ENCODE peak calls at places on chromosomes 6 and 20, in nine cellular contexts. W is body of pancreas; L is K562; A is PC-3; G is mesendoderm; R is right cardiac atrium; F is CD4-positive, alpha-beta memory T cell; K is BE2C; T is H9. D is an unnamed sample.

GRCh38 chr6:167846997-167847606 is 20.4 kb downstream of the AFDN start:
- DNase-seq in R (no peak), L (peak; percentile 76), A (no peak), W (no peak), K (no peak), F (no peak), T (no peak), G (no peak), D (no peak)

GRCh38 chr6:158934157-158934556 is 65.8 kb downstream of the RSPH3 start:
- DNase-seq in R (no peak), A (no peak), K (no peak), F (no peak), L (no peak), W (no peak), T (no peak), G (no peak), D (no peak)

GRCh38 chr6:54640911-54641310 is 205.7 kb upstream of the FAM83B start:
- DNase-seq in F (no peak), W (no peak), L (no peak), T (no peak), R (no peak), A (no peak), G (no peak), K (no peak), D (no peak)

GRCh38 chr6:168773788-168774187 is 332.8 kb downstream of the SMOC2 start:
- DNase-seq in T (no peak), G (no peak), W (no peak), R (no peak), L (no peak), K (no peak), F (no peak), A (no peak), D (no peak)

GRCh38 chr6:123788319-123788718 is 15.3 kb upstream of the NKAIN2 start:
- DNase-seq in L (no peak), F (no peak), W (no peak), R (no peak), T (no peak), G (no peak), A (no peak), K (no peak), D (no peak)

GRCh38 chr6:132734694-132735236 is 20.9 kb upstream of the VNN1 start:
- DNase-seq in T (no peak), R (no peak), K (no peak), A (peak; percentile 40), G (peak; percentile 21), W (no peak), F (no peak), L (peak; percentile 13), D (peak; percentile 73)

GRCh38 chr20:57656821-57657536 is 36.8 kb upstream of the ZBP1 start:
- DNase-seq in R (peak; percentile 36), G (no peak), A (no peak), L (no peak), F (no peak), W (no peak), T (peak; percentile 20), K (no peak), D (no peak)

GRCh38 chr20:62819494-62820174 is 2.8 kb downstream of the COL9A3 start:
- DNase-seq in G (no peak), R (no peak), T (no peak), L (no peak), K (no peak), F (no peak), W (no peak), A (peak; percentile 62), D (peak; percentile 90)

GRCh38 chr6:13813011-13813410 is 1.3 kb downstream of the MCUR1 start:
- DNase-seq in A (peak; percentile 20), R (no peak), F (no peak), W (no peak), G (no peak), T (no peak), L (peak; percentile 18), K (no peak), D (peak; percentile 60)

GRCh38 chr20:41249781-41250281 is 67.7 kb downstream of the ZHX3 start:
- DNase-seq in T (peak; percentile 86), A (peak; percentile 25), W (no peak), K (peak; percentile 21), F (no peak), R (peak; percentile 67), G (peak; percentile 90), L (peak; percentile 58), D (no peak)

GRCh38 chr6:47195251-47195650 is 114.5 kb downstream of the TNFRSF21 start:
- DNase-seq in R (peak; percentile 50), A (no peak), W (no peak), G (no peak), F (no peak), T (no peak), L (no peak), K (peak; percentile 79), D (no peak)

GRCh38 chr6:101393291-101394251 is at the start of gene GRIK2:
- DNase-seq in A (peak; percentile 45), F (no peak), W (peak; percentile 73), T (peak; percentile 75), G (peak; percentile 80), L (peak; percentile 28), R (peak; percentile 77), K (peak; percentile 82), D (peak; percentile 49)

GRCh38 chr6:100461920-100462295 is 2.8 kb downstream of the SIM1 start:
- DNase-seq in W (no peak), K (no peak), R (no peak), T (no peak), A (no peak), G (no peak), L (no peak), F (no peak), D (no peak)

GRCh38 chr6:37314117-37314802 is 39.5 kb upstream of the RNF8 start:
- DNase-seq in A (no peak), T (no peak), R (no peak), K (no peak), F (no peak), W (no peak), L (no peak), G (no peak), D (no peak)

GRCh38 chr20:8435251-8436035 is 303.4 kb downstream of the PLCB1 start:
- DNase-seq in A (no peak), G (no peak), R (no peak), F (no peak), K (no peak), W (no peak), T (no peak), L (no peak), D (no peak)

GRCh38 chr20:63957004-63957689 is 931 bp upstream of the UCKL1 start:
- DNase-seq in F (peak; percentile 55), K (peak; percentile 87), R (peak; percentile 92), G (peak; percentile 90), T (peak; percentile 95), A (peak; percentile 79), W (peak; percentile 69), L (peak; percentile 87), D (peak; percentile 95)

GRCh38 chr6:2999005-2999620 is 581 bp upstream of the NQO2 start:
- DNase-seq in T (no peak), W (no peak), F (no peak), L (no peak), A (peak; percentile 79), G (no peak), K (no peak), R (no peak), D (peak; percentile 50)

GRCh38 chr6:127518212-127518709 is 874 bp downstream of the MTCL3 start:
- DNase-seq in A (no peak), R (no peak), L (no peak), W (no peak), K (peak; percentile 51), F (no peak), T (no peak), G (peak; percentile 63), D (no peak)

GRCh38 chr6:118372413-118372812 is 175.7 kb upstream of the PLN start:
- DNase-seq in K (peak; percentile 49), A (no peak), L (no peak), W (no peak), F (no peak), R (peak; percentile 67), T (no peak), G (peak; percentile 50), D (no peak)

GRCh38 chr20:45940469-45940868 is 6.0 kb downstream of the PCIF1 start:
- DNase-seq in L (no peak), T (no peak), A (no peak), K (no peak), R (no peak), G (no peak), W (no peak), F (no peak), D (no peak)
- H3K4me1 ChIP-seq in L (peaks cover 25% of the 10 kb centered on the region), T (peaks cover 11% of the 10 kb centered on the region), A (peaks cover 7% of the 10 kb centered on the region), K (no peaks in the 10 kb centered on the region), R (no peaks in the 10 kb centered on the region), G (peaks cover 2% of the 10 kb centered on the region), W (peaks cover 19% of the 10 kb centered on the region), F (peaks cover 28% of the 10 kb centered on the region), D (peaks cover 26% of the 10 kb centered on the region)

GRCh38 chr6:106685833-106686232 is 56.5 kb downstream of the QRSL1 start:
- DNase-seq in W (no peak), G (no peak), T (no peak), A (peak; percentile 62), K (no peak), F (no peak), R (no peak), L (no peak), D (no peak)
- H3K4me1 ChIP-seq in W (peaks cover 18% of the 10 kb centered on the region), G (no peaks in the 10 kb centered on the region), T (peaks cover 3% of the 10 kb centered on the region), A (peaks cover 19% of the 10 kb centered on the region), K (no peaks in the 10 kb centered on the region), F (no peaks in the 10 kb centered on the region), R (no peaks in the 10 kb centered on the region), L (no peaks in the 10 kb centered on the region), D (no peaks in the 10 kb centered on the region)

GRCh38 chr20:50108571-50109235 is 4.2 kb downstream of the UBE2V1 start:
- DNase-seq in R (no peak), G (peak; percentile 67), A (peak; percentile 48), K (no peak), L (no peak), W (no peak), F (no peak), T (no peak), D (no peak)
- H3K4me1 ChIP-seq in R (peaks cover 35% of the 10 kb centered on the region), G (peaks cover 6% of the 10 kb centered on the region), A (peaks cover 48% of the 10 kb centered on the region), K (peaks cover 6% of the 10 kb centered on the region), L (peaks cover 53% of the 10 kb centered on the region), W (peaks cover 55% of the 10 kb centered on the region), F (peaks cover 80% of the 10 kb centered on the region), T (peaks cover 3% of the 10 kb centered on the region), D (peaks cover 32% of the 10 kb centered on the region)

DNA sequence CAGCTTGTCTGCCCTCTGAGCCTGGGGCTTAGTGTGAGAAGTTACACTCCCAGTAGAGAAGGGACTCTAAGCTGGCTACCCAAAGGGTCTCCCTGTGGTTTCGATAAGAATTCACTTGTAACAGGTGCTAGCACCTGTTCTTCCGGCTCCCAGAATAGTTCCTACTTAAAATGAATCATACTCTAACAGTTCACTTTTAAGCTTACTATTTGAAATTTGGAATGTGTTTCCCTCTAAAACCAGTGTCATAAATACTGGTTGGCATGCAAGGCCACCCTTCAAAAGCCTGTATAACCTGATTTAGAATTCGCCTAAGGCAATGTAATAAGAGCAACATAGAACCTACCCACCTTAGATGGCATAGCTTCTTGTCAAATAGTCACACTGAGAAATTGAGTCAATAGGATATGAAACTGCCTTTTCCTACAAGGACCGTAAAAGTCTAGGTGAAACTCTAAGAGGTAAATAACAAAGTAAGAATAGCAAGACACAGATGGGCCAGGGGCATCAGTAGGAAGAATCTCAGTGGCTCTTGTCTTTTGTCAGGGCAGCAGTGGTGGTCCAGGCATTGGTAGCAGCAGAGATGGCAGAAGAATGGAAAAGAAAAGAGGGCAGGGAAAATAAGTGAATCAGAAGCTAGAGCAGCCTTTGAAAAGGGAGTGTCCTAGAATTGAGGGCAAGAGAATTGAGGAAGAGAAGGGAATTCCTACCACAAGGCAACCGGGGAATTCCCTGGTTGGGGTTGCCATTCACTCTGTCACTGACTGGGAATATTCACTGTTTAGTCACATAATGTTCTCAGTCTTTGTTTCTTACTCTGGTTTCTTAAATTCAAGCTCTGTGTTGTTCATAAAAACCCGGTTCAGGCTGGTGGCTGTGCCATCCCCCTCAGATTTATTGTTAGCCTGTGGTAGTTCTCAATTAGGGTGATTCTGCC is 91.5 kb downstream of the HIVEP2 start:
- DNase-seq in K (no peak), A (peak; percentile 92), R (no peak), F (no peak), G (no peak), L (no peak), T (no peak), W (no peak), D (peak; percentile 39)
- H3K4me1 ChIP-seq in K (no peaks in the 10 kb centered on the region), A (peaks cover 53% of the 10 kb centered on the region), R (peaks cover 6% of the 10 kb centered on the region), F (peaks cover 99% of the 10 kb centered on the region), G (no peaks in the 10 kb centered on the region), L (no peaks in the 10 kb centered on the region), T (peaks cover 8% of the 10 kb centered on the region), W (peaks cover 25% of the 10 kb centered on the region), D (peaks cover 56% of the 10 kb centered on the region)